ENCODE peak calls at places on chromosomes 4 and X, in five cellular contexts. Z is omental fat pad, W is GM23338, K is PC-3, V is Calu3. C is an unnamed sample.

GRCh38 chrX:18887177-18887820 is 96.6 kb downstream of the PHKA2 start:
- DNase-seq in Z (no peak), W (peak; percentile 21), K (no peak), V (no peak), C (no peak)

GRCh38 chr4:53541577-53542206 is 49.6 kb downstream of the LNX1 start:
- DNase-seq in W (no peak), K (peak; percentile 83), Z (no peak), V (no peak), C (no peak)

GRCh38 chr4:182179105-182179504 is 64.1 kb upstream of the TENM3 start:
- DNase-seq in V (no peak), Z (no peak), K (no peak), W (peak; percentile 35), C (no peak)

GRCh38 chr4:6395466-6396228 is 76.8 kb downstream of the PPP2R2C start:
- DNase-seq in Z (no peak), K (no peak), V (peak; percentile 40), W (no peak), C (no peak)

GRCh38 chr4:172979332-172979731 is 189.3 kb upstream of the GALNT7 start:
- DNase-seq in Z (no peak), V (no peak), W (no peak), K (no peak), C (no peak)

GRCh38 chr4:25367004-25367621 is 9.9 kb upstream of the ANAPC4 start:
- DNase-seq in V (no peak), Z (no peak), W (peak; percentile 71), K (peak; percentile 56), C (no peak)

GRCh38 chr4:12729384-12729783 is 754.8 kb downstream of the RAB28 start:
- DNase-seq in K (peak; percentile 35), V (no peak), Z (no peak), W (peak; percentile 47), C (no peak)

GRCh38 chr4:13261486-13262257 is 222.5 kb downstream of the RAB28 start:
- DNase-seq in W (peak; percentile 22), K (no peak), Z (no peak), V (no peak), C (no peak)

GRCh38 chr4:153438916-153439756 is 27.0 kb upstream of the TMEM131L start:
- DNase-seq in W (no peak), V (no peak), Z (no peak), K (no peak), C (no peak)

GRCh38 chr4:186584912-186585311 is 29.5 kb upstream of the MTNR1A start:
- DNase-seq in Z (no peak), K (no peak), W (no peak), V (no peak), C (no peak)

GRCh38 chr4:123017636-123018390 is 95.4 kb upstream of the NUDT6 start:
- DNase-seq in W (no peak), Z (no peak), K (peak; percentile 45), V (no peak), C (no peak)

GRCh38 chr4:109472343-109472761 is 38.7 kb downstream of the SEC24B start:
- DNase-seq in W (no peak), K (peak; percentile 7), V (no peak), Z (no peak), C (no peak)

GRCh38 chr4:25291158-25291733 is 21.3 kb upstream of the ZCCHC4 start:
- DNase-seq in V (no peak), Z (no peak), K (no peak), W (no peak), C (no peak)

GRCh38 chr4:87053802-87054767 is 119.3 kb downstream of the AFF1 start:
- DNase-seq in V (no peak), K (no peak), Z (no peak), W (no peak), C (no peak)

GRCh38 chr4:73988096-73988495 is at the start of gene PPBP:
- DNase-seq in Z (no peak), K (no peak), V (no peak), W (no peak), C (no peak)

GRCh38 chrX:10676239-10676971 is 56.0 kb upstream of the MID1 start:
- DNase-seq in Z (no peak), W (peak; percentile 49), V (no peak), K (no peak), C (no peak)

GRCh38 chr4:173264245-173264959 is 69.8 kb downstream of the HMGB2 start:
- DNase-seq in Z (no peak), V (no peak), W (peak; percentile 31), K (no peak), C (no peak)

GRCh38 chr4:1991596-1992434 is 17.0 kb downstream of the NELFA start:
- DNase-seq in V (no peak), K (no peak), Z (no peak), W (no peak), C (no peak)

GRCh38 chrX:96453139-96453538 is 231.5 kb upstream of the DIAPH2 start:
- DNase-seq in Z (no peak), V (peak; percentile 24), W (no peak), K (no peak), C (no peak)

GRCh38 chrX:3066555-3066954 is 25.3 kb downstream of the ARSF start:
- DNase-seq in W (peak; percentile 3), Z (no peak), V (peak; percentile 11), K (no peak), C (no peak)

GRCh38 chrX:22746081-22746480 is 253.7 kb upstream of the DDX53 start:
- DNase-seq in W (no peak), V (no peak), K (no peak), Z (no peak), C (no peak)

GRCh38 chr4:3470244-3471097 is 7.4 kb downstream of the DOK7 start:
- DNase-seq in V (peak; percentile 28), W (no peak), K (peak; percentile 40), Z (no peak), C (no peak)

GRCh38 chr4:119627267-119628190 is 1.1 kb downstream of the PDE5A start:
- DNase-seq in K (peak; percentile 63), V (peak; percentile 74), W (peak; percentile 90), Z (no peak), C (peak; percentile 51)

GRCh38 chr4:140156529-140157171 is 2.7 kb upstream of the MAML3 start:
- DNase-seq in Z (no peak), V (no peak), K (no peak), W (no peak), C (no peak)

GRCh38 chr4:39814403-39815185 is 116.7 kb downstream of the UBE2K start:
- DNase-seq in K (no peak), W (no peak), V (peak; percentile 4), Z (no peak), C (no peak)

GRCh38 chr4:6263541-6264540 is 5.8 kb upstream of the WFS1 start:
- DNase-seq in W (peak; percentile 68), V (peak; percentile 32), K (peak; percentile 61), Z (no peak), C (no peak)

GRCh38 chr4:40514409-40515025 is 115.1 kb downstream of the RBM47 start:
- DNase-seq in V (peak; percentile 48), K (peak; percentile 55), W (no peak), Z (no peak), C (no peak)

GRCh38 chr4:26787461-26788340 is 72.9 kb upstream of the STIM2 start:
- DNase-seq in K (peak; percentile 96), Z (no peak), V (peak; percentile 56), W (peak; percentile 72), C (no peak)
- TF ChIP-seq CTCF in K (peak; percentile 50), Z (no peak), V (no peak), W (peak; percentile 47), C (no peak)

DNA sequence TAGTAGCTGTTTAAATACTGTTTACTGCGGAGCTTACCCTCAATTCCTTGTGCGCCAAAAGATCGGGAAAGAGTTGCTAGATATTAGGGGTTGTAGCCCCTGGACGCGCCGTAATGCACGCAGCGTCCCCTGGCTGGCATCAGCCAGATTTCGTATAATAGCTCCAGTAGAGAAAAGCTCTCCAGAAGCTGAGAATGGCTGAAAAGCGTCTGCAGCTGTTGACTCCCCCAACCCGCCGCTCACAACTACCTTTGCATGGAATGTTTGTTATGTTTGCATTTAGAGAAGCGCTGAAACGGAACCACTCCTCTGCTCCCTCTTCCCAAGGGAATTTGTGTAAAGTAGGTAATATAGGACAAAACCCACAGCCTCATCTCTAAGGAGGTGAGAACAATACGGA is 3.7 kb downstream of the DOCK11 start:
- DNase-seq in V (no peak), Z (no peak), W (peak; percentile 64), K (no peak), C (no peak)
- TF ChIP-seq CTCF in V (no peak), Z (no peak), W (no peak), K (no peak), C (no peak)

GRCh38 chr4:128776794-128777216 is 32.7 kb upstream of the JADE1 start:
- DNase-seq in V (peak; percentile 36), W (no peak), K (peak; percentile 65), Z (peak; percentile 51), C (no peak)

GRCh38 chr4:128782875-128783614 is 26.5 kb upstream of the JADE1 start:
- DNase-seq in Z (no peak), V (no peak), K (peak; percentile 3), W (no peak), C (no peak)

GRCh38 chr4:128780688-128781087 is 28.8 kb upstream of the JADE1 start:
- DNase-seq in V (no peak), Z (no peak), K (no peak), W (no peak), C (no peak)

GRCh38 chr4:128787509-128788311 is 21.8 kb upstream of the JADE1 start:
- DNase-seq in V (no peak), K (peak; percentile 5), Z (no peak), W (no peak), C (no peak)

DNA sequence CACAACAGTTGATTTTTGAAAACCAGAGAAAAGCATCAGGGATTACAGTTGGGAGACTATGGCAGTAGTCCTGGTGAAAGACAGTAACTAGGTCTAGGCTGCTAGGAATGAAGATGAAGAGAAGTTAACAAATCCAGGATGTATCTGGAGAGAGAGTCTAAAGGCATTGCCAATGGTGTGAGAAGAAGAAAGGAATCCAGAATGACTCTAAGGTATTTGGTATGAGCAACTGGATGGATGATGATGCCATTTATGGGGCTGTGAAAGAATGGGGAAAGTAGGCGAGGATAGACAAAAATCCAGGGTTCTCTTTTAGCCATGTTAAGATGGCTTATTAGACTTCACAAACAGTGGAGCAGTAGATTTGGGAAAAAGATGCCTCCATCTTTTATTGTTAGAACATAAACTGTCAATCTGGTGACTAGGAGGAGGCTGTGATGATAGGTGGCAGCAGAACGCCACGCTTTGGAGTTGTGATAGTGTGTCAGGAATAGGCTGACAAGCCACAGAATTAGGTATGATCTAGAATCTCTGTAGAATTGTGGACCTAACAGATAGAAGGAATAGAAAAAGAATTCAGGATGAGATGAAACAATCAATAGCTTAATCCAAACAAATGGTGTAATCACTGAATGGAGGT is 27.3 kb upstream of the JADE1 start:
- DNase-seq in W (peak; percentile 52), Z (no peak), K (peak; percentile 33), V (no peak), C (no peak)
- TF ChIP-seq CTCF in W (peak; percentile 49), Z (no peak), K (peak; percentile 54), V (no peak), C (no peak)

DNA sequence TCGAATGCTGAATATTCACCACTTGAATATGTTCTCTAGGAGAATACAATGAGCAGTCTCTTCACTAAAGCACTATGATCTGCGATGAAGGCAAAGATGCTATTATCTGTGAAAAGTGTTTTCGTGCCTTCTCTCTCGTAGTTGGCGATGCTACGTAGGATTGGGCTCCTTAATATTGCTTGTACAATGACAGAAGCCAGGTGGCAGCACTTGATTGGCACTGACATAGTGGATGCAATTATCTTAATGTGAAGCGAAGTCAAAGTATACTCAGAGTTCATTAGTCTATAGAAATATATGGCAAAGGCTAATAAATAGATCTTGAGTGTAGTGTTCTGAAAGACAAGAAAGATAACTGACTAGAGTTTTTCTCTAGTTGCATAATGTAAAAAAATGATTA is 1135.7 kb upstream of the AGA start:
- DNase-seq in V (no peak), W (peak; percentile 50), K (peak; percentile 9), Z (no peak), C (no peak)
- TF ChIP-seq CTCF in V (no peak), W (peak; percentile 64), K (peak; percentile 51), Z (no peak), C (peak; percentile 28)